ENCODE peak calls at places on chromosomes 13 and 19, in four cellular contexts. A, Q, P and X are unnamed samples.
A peak's percentile ranks its signal among the peaks of the same experiment; 100 is the strongest.

GRCh38 chr19:44024900-44025216 is 321 bp upstream of the ZNF222 start:
- DNase-seq in A (no peak), Q (no peak), P (no peak), X (no peak)

GRCh38 chr13:40069173-40070044 is 413.9 kb downstream of the COG6 start:
- DNase-seq in A (peak; percentile 88), Q (peak; percentile 90), P (peak; percentile 84), X (no peak)

GRCh38 chr13:108776650-108777049 is 147.2 kb downstream of the MYO16 start:
- DNase-seq in A (no peak), Q (no peak), P (no peak), X (no peak)

GRCh38 chr13:32330438-32330837 is 15.1 kb downstream of the BRCA2 start:
- DNase-seq in A (peak; percentile 90), Q (peak; percentile 59), P (no peak), X (peak; percentile 33)

GRCh38 chr13:32134241-32134801 is 102.7 kb downstream of the FRY start:
- DNase-seq in A (no peak), Q (no peak), P (no peak), X (no peak)

GRCh38 chr19:48715276-48715675 is 4.2 kb downstream of the MAMSTR start:
- DNase-seq in A (no peak), Q (no peak), P (no peak), X (no peak)

GRCh38 chr13:80419416-80419815 is 78.5 kb upstream of the SPRY2 start:
- DNase-seq in A (no peak), Q (no peak), P (no peak), X (no peak)

GRCh38 chr13:27504541-27504940 is 54.2 kb upstream of the MTIF3 start:
- DNase-seq in A (no peak), Q (no peak), P (no peak), X (no peak)

GRCh38 chr19:41811981-41812380 is 15.6 kb downstream of the CEACAM3 start:
- DNase-seq in A (no peak), Q (no peak), P (no peak), X (no peak)

GRCh38 chr13:93635687-93636086 is 409.1 kb downstream of the GPC6 start:
- DNase-seq in A (peak; percentile 41), Q (peak; percentile 63), P (no peak), X (no peak)

GRCh38 chr19:38563475-38563874 is 54.3 kb downstream of the MAP4K1 start:
- DNase-seq in A (no peak), Q (no peak), P (no peak), X (no peak)

GRCh38 chr19:42420055-42420544 is 7.1 kb downstream of the LIPE start:
- DNase-seq in A (peak; percentile 52), Q (peak; percentile 50), P (peak; percentile 75), X (no peak)

GRCh38 chr19:10812902-10813404 is 23.1 kb downstream of the TMED1 start:
- DNase-seq in A (peak; percentile 94), Q (peak; percentile 96), P (no peak), X (no peak)

GRCh38 chr19:40284501-40285352 is at the start of gene AKT2:
- DNase-seq in A (peak; percentile 51), Q (peak; percentile 72), P (peak; percentile 98), X (no peak)

GRCh38 chr19:37304190-37304883 is 66.6 kb upstream of the ZNF527 start:
- DNase-seq in A (no peak), Q (no peak), P (no peak), X (no peak)

GRCh38 chr13:113814435-113814821 is 49.4 kb downstream of the GAS6 start:
- DNase-seq in A (peak; percentile 46), Q (peak; percentile 70), P (no peak), X (no peak)

GRCh38 chr13:34672631-34673030 is 269.4 kb upstream of the NBEA start:
- DNase-seq in A (no peak), Q (no peak), P (no peak), X (no peak)

GRCh38 chr13:101521371-101521770 is 68.9 kb downstream of the ITGBL1 start:
- DNase-seq in A (no peak), Q (no peak), P (no peak), X (no peak)

GRCh38 chr19:55454787-55455243 is 6.6 kb downstream of the ISOC2 start:
- DNase-seq in A (peak; percentile 54), Q (peak; percentile 59), P (peak; percentile 83), X (no peak)

GRCh38 chr13:32408296-32408998 is 19.5 kb downstream of the N4BP2L1 start:
- DNase-seq in A (no peak), Q (no peak), P (no peak), X (no peak)

GRCh38 chr13:87172166-87172825 is 498.9 kb upstream of the SLITRK5 start:
- DNase-seq in A (no peak), Q (peak; percentile 6), P (no peak), X (peak; percentile 16)

GRCh38 chr13:51765142-51765515 is 38.8 kb downstream of the DHRS12 start:
- DNase-seq in A (no peak), Q (no peak), P (no peak), X (no peak)
- H3K4me3 ChIP-seq in A (no peak overlapping the region), Q (no peak overlapping the region), P (no peak overlapping the region), X (peak overlapping the region; percentile 24)

GRCh38 chr19:6842871-6843607 is 44.3 kb upstream of the ADGRE1 start:
- DNase-seq in A (no peak), Q (no peak), P (no peak), X (no peak)
- TF ChIP-seq CTCF in A (no peak), Q (no peak), P (no peak), X (no peak)

GRCh38 chr19:18294467-18294864 is 13.0 kb upstream of the JUND start:
- DNase-seq in A (no peak), Q (no peak), P (no peak), X (no peak)
- H3K4me3 ChIP-seq in A (no peak overlapping the region), Q (no peak overlapping the region), P (no peak overlapping the region), X (no peak overlapping the region)

DNA sequence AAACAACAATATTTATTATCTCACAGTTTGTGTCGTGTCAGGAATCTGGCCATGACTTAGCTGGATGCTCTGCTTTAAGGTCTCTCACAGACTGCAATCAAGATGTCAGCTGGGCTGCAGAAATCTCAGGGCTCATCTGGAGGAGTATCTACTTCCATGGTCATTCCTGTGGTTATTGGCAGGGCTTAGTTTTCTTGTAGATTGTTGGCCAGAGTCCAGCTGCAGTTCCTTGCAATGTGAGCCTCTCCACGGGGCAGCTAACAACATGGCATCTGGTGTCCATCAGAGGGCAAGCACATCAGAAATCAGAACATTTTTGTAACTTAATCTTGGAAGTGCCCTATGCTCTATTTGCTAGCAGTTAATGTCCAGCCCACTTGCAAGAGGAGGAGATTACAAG is 45.7 kb upstream of the TDRD3 start:
- DNase-seq in A (peak; percentile 80), Q (peak; percentile 97), P (no peak), X (peak; percentile 19)
- TF ChIP-seq CTCF in A (no peak), Q (no peak), P (no peak), X (no peak)

DNA sequence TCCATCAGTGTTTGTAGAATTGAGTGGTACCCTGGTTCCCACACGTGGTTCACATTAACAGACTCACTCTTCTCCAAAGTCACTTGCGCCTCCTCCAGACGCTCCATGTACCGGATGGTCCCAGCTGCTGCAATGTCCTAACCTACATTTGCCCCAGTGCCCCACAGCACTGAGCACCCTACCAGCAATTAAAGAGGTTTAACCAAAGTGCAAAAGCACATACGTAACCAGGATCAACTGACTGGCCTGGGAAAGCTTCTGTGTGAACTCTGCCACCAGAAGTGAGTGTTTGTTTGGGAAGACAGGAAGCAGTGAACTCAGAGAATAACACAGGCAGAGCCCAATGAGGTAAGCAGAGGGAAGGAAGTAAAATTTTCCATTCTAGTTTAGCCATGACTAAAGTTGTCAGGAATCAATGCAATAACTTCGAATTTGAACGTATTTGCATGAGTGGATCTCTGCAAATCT is 7.3 kb upstream of the MEDAG start:
- DNase-seq in A (peak; percentile 98), Q (peak; percentile 99), P (no peak), X (peak; percentile 83)
- H3K4me3 ChIP-seq in A (no peak overlapping the region), Q (no peak overlapping the region), P (no peak overlapping the region), X (no peak overlapping the region)

GRCh38 chr13:39020853-39021462 is 16.9 kb downstream of the PROSER1 start:
- DNase-seq in A (no peak), Q (no peak), P (no peak), X (no peak)

GRCh38 chr13:39012608-39013007 is 22.0 kb upstream of the STOML3 start:
- DNase-seq in A (no peak), Q (no peak), P (peak; percentile 69), X (no peak)

GRCh38 chr13:39013462-39013861 is 22.8 kb upstream of the STOML3 start:
- DNase-seq in A (no peak), Q (no peak), P (no peak), X (no peak)

GRCh38 chr13:39016087-39016486 is 21.8 kb downstream of the PROSER1 start:
- DNase-seq in A (no peak), Q (no peak), P (no peak), X (no peak)

DNA sequence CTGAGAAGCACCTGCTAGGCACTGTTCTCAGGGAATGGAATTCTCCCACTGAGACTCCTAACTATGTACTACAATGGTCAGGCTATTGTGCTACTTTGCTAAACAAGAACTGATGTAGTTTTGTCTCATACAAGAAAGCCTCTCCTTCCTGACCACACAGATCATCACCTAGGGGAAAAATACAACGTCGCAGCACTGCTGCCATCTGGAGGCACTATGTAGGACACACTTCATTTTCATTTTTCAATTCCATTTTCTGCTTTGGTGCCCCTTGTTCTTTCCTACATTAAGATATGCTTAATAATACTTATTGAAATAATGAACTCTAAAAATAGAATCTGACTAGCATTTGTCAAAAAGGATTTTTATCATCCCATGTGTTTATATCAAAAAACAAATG is 21.1 kb downstream of the PROSER1 start:
- DNase-seq in A (peak; percentile 50), Q (peak; percentile 74), P (no peak), X (no peak)
- TF ChIP-seq CTCF in A (peak; percentile 61), Q (peak; percentile 78), P (peak; percentile 71), X (peak; percentile 74)

GRCh38 chr13:71865858-71866172 is 1.2 kb downstream of the DACH1 start:
- DNase-seq in A (no peak), Q (no peak), P (no peak), X (no peak)

GRCh38 chr13:71864981-71865857 is 1.8 kb downstream of the DACH1 start:
- DNase-seq in A (no peak), Q (no peak), P (peak; percentile 69), X (no peak)

GRCh38 chr13:71863249-71863648 is 3.8 kb downstream of the DACH1 start:
- DNase-seq in A (no peak), Q (no peak), P (no peak), X (no peak)

GRCh38 chr13:71866173-71867091 is 572 bp downstream of the DACH1 start:
- DNase-seq in A (no peak), Q (no peak), P (peak; percentile 69), X (no peak)

DNA sequence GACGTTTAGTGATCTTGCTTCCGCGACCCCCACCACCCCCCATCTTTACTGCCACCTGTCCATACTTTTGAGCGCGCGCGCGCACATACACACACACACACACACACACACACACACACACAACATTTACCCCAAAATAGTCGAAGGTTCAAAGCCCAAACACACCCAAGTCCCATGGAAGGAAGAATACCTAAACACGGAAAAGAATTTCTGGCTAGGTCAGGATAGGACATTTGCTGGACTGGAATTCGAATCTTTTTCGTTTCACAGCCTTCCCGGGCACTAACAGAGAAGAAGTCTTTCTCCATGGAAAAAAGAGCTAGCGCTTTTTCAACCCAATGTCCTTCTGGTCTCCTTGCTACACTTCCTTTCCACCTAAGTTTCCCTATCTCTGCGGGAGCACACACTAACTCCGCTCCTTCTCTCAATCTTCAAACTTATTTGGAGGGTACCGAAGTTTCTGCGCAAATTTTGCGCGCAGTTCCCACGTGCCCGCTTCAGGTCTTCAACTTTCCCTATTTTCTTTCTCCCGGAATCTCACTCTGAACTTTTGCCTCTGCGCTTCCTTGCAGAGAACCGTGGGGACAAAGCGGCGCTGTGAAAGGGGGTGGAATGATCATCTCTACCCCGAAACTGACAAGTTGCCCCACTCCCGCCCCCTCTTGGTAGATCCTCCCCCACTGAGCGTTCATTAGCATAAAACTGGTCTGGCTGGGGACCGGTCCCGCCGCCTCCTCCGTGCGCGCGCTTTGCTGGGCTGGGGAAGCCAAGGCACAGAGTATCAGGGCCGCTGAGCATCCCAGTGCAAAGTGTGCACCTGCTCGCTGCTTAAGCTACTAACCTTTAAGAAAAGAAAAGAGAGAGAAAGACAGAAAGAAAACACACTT is 2.7 kb downstream of the DACH1 start:
- DNase-seq in A (no peak), Q (no peak), P (peak; percentile 69), X (no peak)
- H3K4me3 ChIP-seq in A (peak overlapping the region; percentile 51), Q (peak overlapping the region; percentile 58), P (peak overlapping the region; percentile 65), X (peak overlapping the region; percentile 53)